ENCODE peak calls at places on chromosomes 4 and X, in five cellular contexts. One of them, this sample, is unnamed.
A peak's percentile ranks its signal among the peaks of the same experiment; 100 is the strongest.

GRCh38 chr4:163121689-163122088 is 45.0 kb downstream of the NAF1 start:
- DNase-seq in activated CD4-positive, CD25-positive, alpha-beta regulatory T cell treated with anti-CD3 and anti-CD28 coated beads, Interleukin-2, amount 50 U/mL, for 72 hours: no peak
- DNase-seq in EL: no peak
- DNase-seq in aorta: no peak
- DNase-seq in nephron progenitor cell: no peak
- DNase-seq in this sample: no peak

GRCh38 chr4:11214281-11214680 is 214.4 kb downstream of the HS3ST1 start:
- DNase-seq in activated CD4-positive, CD25-positive, alpha-beta regulatory T cell treated with anti-CD3 and anti-CD28 coated beads, Interleukin-2, amount 50 U/mL, for 72 hours: no peak
- DNase-seq in EL: no peak
- DNase-seq in aorta: no peak
- DNase-seq in nephron progenitor cell: no peak
- DNase-seq in this sample: no peak

GRCh38 chr4:157701695-157701994 is 471.2 kb downstream of the GASK1B start:
- DNase-seq in activated CD4-positive, CD25-positive, alpha-beta regulatory T cell treated with anti-CD3 and anti-CD28 coated beads, Interleukin-2, amount 50 U/mL, for 72 hours: no peak
- DNase-seq in EL: peak; percentile 1
- DNase-seq in aorta: no peak
- DNase-seq in nephron progenitor cell: no peak
- DNase-seq in this sample: no peak

GRCh38 chr4:76779740-76780459 is 118.0 kb downstream of the SOWAHB start:
- DNase-seq in activated CD4-positive, CD25-positive, alpha-beta regulatory T cell treated with anti-CD3 and anti-CD28 coated beads, Interleukin-2, amount 50 U/mL, for 72 hours: no peak
- DNase-seq in EL: peak; percentile 41
- DNase-seq in aorta: no peak
- DNase-seq in nephron progenitor cell: no peak
- DNase-seq in this sample: no peak

GRCh38 chr4:71545168-71545567 is 206.3 kb downstream of the SLC4A4 start:
- DNase-seq in activated CD4-positive, CD25-positive, alpha-beta regulatory T cell treated with anti-CD3 and anti-CD28 coated beads, Interleukin-2, amount 50 U/mL, for 72 hours: no peak
- DNase-seq in EL: peak; percentile 18
- DNase-seq in aorta: no peak
- DNase-seq in nephron progenitor cell: no peak
- DNase-seq in this sample: peak; percentile 11

GRCh38 chr4:107359208-107359607 is 323.1 kb upstream of the DKK2 start:
- DNase-seq in activated CD4-positive, CD25-positive, alpha-beta regulatory T cell treated with anti-CD3 and anti-CD28 coated beads, Interleukin-2, amount 50 U/mL, for 72 hours: no peak
- DNase-seq in EL: no peak
- DNase-seq in aorta: no peak
- DNase-seq in nephron progenitor cell: no peak
- DNase-seq in this sample: no peak

GRCh38 chr4:78213218-78213617 is 156.1 kb downstream of the FRAS1 start:
- DNase-seq in activated CD4-positive, CD25-positive, alpha-beta regulatory T cell treated with anti-CD3 and anti-CD28 coated beads, Interleukin-2, amount 50 U/mL, for 72 hours: no peak
- DNase-seq in EL: no peak
- DNase-seq in aorta: no peak
- DNase-seq in nephron progenitor cell: no peak
- DNase-seq in this sample: no peak

GRCh38 chr4:96097040-96097607 is 257.2 kb downstream of the PDHA2 start:
- DNase-seq in activated CD4-positive, CD25-positive, alpha-beta regulatory T cell treated with anti-CD3 and anti-CD28 coated beads, Interleukin-2, amount 50 U/mL, for 72 hours: no peak
- DNase-seq in EL: no peak
- DNase-seq in aorta: no peak
- DNase-seq in nephron progenitor cell: no peak
- DNase-seq in this sample: no peak

GRCh38 chr4:140099993-140100392 is 54.0 kb downstream of the MAML3 start:
- DNase-seq in activated CD4-positive, CD25-positive, alpha-beta regulatory T cell treated with anti-CD3 and anti-CD28 coated beads, Interleukin-2, amount 50 U/mL, for 72 hours: no peak
- DNase-seq in EL: no peak
- DNase-seq in aorta: peak; percentile 68
- DNase-seq in nephron progenitor cell: no peak
- DNase-seq in this sample: no peak

GRCh38 chr4:126957555-126958440 is 675.0 kb upstream of the INTU start:
- DNase-seq in activated CD4-positive, CD25-positive, alpha-beta regulatory T cell treated with anti-CD3 and anti-CD28 coated beads, Interleukin-2, amount 50 U/mL, for 72 hours: no peak
- DNase-seq in EL: peak; percentile 9
- DNase-seq in aorta: no peak
- DNase-seq in nephron progenitor cell: no peak
- DNase-seq in this sample: no peak

GRCh38 chr4:31045151-31045550 is 325.0 kb downstream of the PCDH7 start:
- DNase-seq in activated CD4-positive, CD25-positive, alpha-beta regulatory T cell treated with anti-CD3 and anti-CD28 coated beads, Interleukin-2, amount 50 U/mL, for 72 hours: no peak
- DNase-seq in EL: no peak
- DNase-seq in aorta: no peak
- DNase-seq in nephron progenitor cell: no peak
- DNase-seq in this sample: no peak

GRCh38 chr4:123546661-123547060 is 150.1 kb downstream of the SPRY1 start:
- DNase-seq in activated CD4-positive, CD25-positive, alpha-beta regulatory T cell treated with anti-CD3 and anti-CD28 coated beads, Interleukin-2, amount 50 U/mL, for 72 hours: no peak
- DNase-seq in EL: no peak
- DNase-seq in aorta: no peak
- DNase-seq in nephron progenitor cell: no peak
- DNase-seq in this sample: no peak

GRCh38 chr4:17717301-17717700 is 64.1 kb downstream of the FAM184B start:
- DNase-seq in activated CD4-positive, CD25-positive, alpha-beta regulatory T cell treated with anti-CD3 and anti-CD28 coated beads, Interleukin-2, amount 50 U/mL, for 72 hours: no peak
- DNase-seq in EL: no peak
- DNase-seq in aorta: no peak
- DNase-seq in nephron progenitor cell: no peak
- DNase-seq in this sample: no peak

GRCh38 chrX:41824551-41824950 is 98.8 kb downstream of the CASK start:
- DNase-seq in activated CD4-positive, CD25-positive, alpha-beta regulatory T cell treated with anti-CD3 and anti-CD28 coated beads, Interleukin-2, amount 50 U/mL, for 72 hours: no peak
- DNase-seq in EL: peak; percentile 69
- DNase-seq in aorta: no peak
- DNase-seq in nephron progenitor cell: no peak
- DNase-seq in this sample: peak; percentile 7

GRCh38 chr4:133866328-133866699 is 335.3 kb downstream of the PABPC4L start:
- DNase-seq in activated CD4-positive, CD25-positive, alpha-beta regulatory T cell treated with anti-CD3 and anti-CD28 coated beads, Interleukin-2, amount 50 U/mL, for 72 hours: no peak
- DNase-seq in EL: no peak
- DNase-seq in aorta: no peak
- DNase-seq in nephron progenitor cell: no peak
- DNase-seq in this sample: no peak

GRCh38 chrX:76996641-76997040 is 450.5 kb upstream of the FGF16 start:
- DNase-seq in activated CD4-positive, CD25-positive, alpha-beta regulatory T cell treated with anti-CD3 and anti-CD28 coated beads, Interleukin-2, amount 50 U/mL, for 72 hours: no peak
- DNase-seq in EL: no peak
- DNase-seq in aorta: no peak
- DNase-seq in nephron progenitor cell: no peak
- DNase-seq in this sample: no peak

GRCh38 chrX:152635941-152636340 is 1.8 kb upstream of the GABRQ start:
- DNase-seq in activated CD4-positive, CD25-positive, alpha-beta regulatory T cell treated with anti-CD3 and anti-CD28 coated beads, Interleukin-2, amount 50 U/mL, for 72 hours: no peak
- DNase-seq in EL: peak; percentile 44
- DNase-seq in aorta: no peak
- DNase-seq in nephron progenitor cell: peak; percentile 49
- DNase-seq in this sample: peak; percentile 60

GRCh38 chr4:112270643-112271484 is 14.8 kb downstream of the TIFA start:
- DNase-seq in activated CD4-positive, CD25-positive, alpha-beta regulatory T cell treated with anti-CD3 and anti-CD28 coated beads, Interleukin-2, amount 50 U/mL, for 72 hours: no peak
- DNase-seq in EL: peak; percentile 76
- DNase-seq in aorta: no peak
- DNase-seq in nephron progenitor cell: no peak
- DNase-seq in this sample: no peak

GRCh38 chrX:9482837-9483236 is 18.0 kb downstream of the TBL1X start:
- DNase-seq in activated CD4-positive, CD25-positive, alpha-beta regulatory T cell treated with anti-CD3 and anti-CD28 coated beads, Interleukin-2, amount 50 U/mL, for 72 hours: no peak
- DNase-seq in EL: no peak
- DNase-seq in aorta: no peak
- DNase-seq in nephron progenitor cell: no peak
- DNase-seq in this sample: no peak

GRCh38 chrX:21932277-21932996 is 8.1 kb upstream of the SMS start:
- DNase-seq in activated CD4-positive, CD25-positive, alpha-beta regulatory T cell treated with anti-CD3 and anti-CD28 coated beads, Interleukin-2, amount 50 U/mL, for 72 hours: no peak
- DNase-seq in EL: peak; percentile 88
- DNase-seq in aorta: peak; percentile 77
- DNase-seq in nephron progenitor cell: no peak
- DNase-seq in this sample: no peak

GRCh38 chr4:10502717-10503116 is 45.5 kb upstream of the ZNF518B start:
- DNase-seq in activated CD4-positive, CD25-positive, alpha-beta regulatory T cell treated with anti-CD3 and anti-CD28 coated beads, Interleukin-2, amount 50 U/mL, for 72 hours: no peak
- DNase-seq in EL: no peak
- DNase-seq in aorta: no peak
- DNase-seq in nephron progenitor cell: no peak
- DNase-seq in this sample: no peak